ENCODE peak calls at places on chromosome 14, in four cellular contexts. One of them, this sample, is unnamed.

GRCh38 chr14:26765768-26766550 is 168.1 kb upstream of the NOVA1 start:
- DNase-seq in activated CD8-positive, alpha-beta memory T cell treated with anti-CD3 and anti-CD28 coated beads for 48 hours: no peak
- DNase-seq in activated CD4-positive, alpha-beta T cell treated with anti-CD3 and anti-CD28 coated beads for 1 hour: no peak
- DNase-seq in astrocyte of the cerebellum: peak
- DNase-seq in this sample: no peak

GRCh38 chr14:61076531-61076930 is 95.5 kb downstream of the SLC38A6 start:
- DNase-seq in activated CD8-positive, alpha-beta memory T cell treated with anti-CD3 and anti-CD28 coated beads for 48 hours: no peak
- DNase-seq in activated CD4-positive, alpha-beta T cell treated with anti-CD3 and anti-CD28 coated beads for 1 hour: no peak
- DNase-seq in astrocyte of the cerebellum: no peak
- DNase-seq in this sample: no peak

GRCh38 chr14:58362798-58363412 is 32.8 kb upstream of the TOMM20L start:
- DNase-seq in activated CD8-positive, alpha-beta memory T cell treated with anti-CD3 and anti-CD28 coated beads for 48 hours: no peak
- DNase-seq in activated CD4-positive, alpha-beta T cell treated with anti-CD3 and anti-CD28 coated beads for 1 hour: no peak
- DNase-seq in astrocyte of the cerebellum: peak
- DNase-seq in this sample: no peak

GRCh38 chr14:101781240-101782061 is 19.9 kb downstream of the PPP2R5C start:
- DNase-seq in activated CD8-positive, alpha-beta memory T cell treated with anti-CD3 and anti-CD28 coated beads for 48 hours: peak
- DNase-seq in activated CD4-positive, alpha-beta T cell treated with anti-CD3 and anti-CD28 coated beads for 1 hour: no peak
- DNase-seq in astrocyte of the cerebellum: no peak
- DNase-seq in this sample: no peak

GRCh38 chr14:68583527-68584275 is 209.2 kb downstream of the ZFP36L1 start:
- DNase-seq in activated CD8-positive, alpha-beta memory T cell treated with anti-CD3 and anti-CD28 coated beads for 48 hours: no peak
- DNase-seq in activated CD4-positive, alpha-beta T cell treated with anti-CD3 and anti-CD28 coated beads for 1 hour: no peak
- DNase-seq in astrocyte of the cerebellum: no peak
- DNase-seq in this sample: no peak

GRCh38 chr14:104081951-104082464 is 3.5 kb upstream of the ASPG start:
- DNase-seq in activated CD8-positive, alpha-beta memory T cell treated with anti-CD3 and anti-CD28 coated beads for 48 hours: no peak
- DNase-seq in activated CD4-positive, alpha-beta T cell treated with anti-CD3 and anti-CD28 coated beads for 1 hour: no peak
- DNase-seq in astrocyte of the cerebellum: no peak
- DNase-seq in this sample: no peak

GRCh38 chr14:81311816-81312215 is 88.3 kb downstream of the STON2 start:
- DNase-seq in activated CD8-positive, alpha-beta memory T cell treated with anti-CD3 and anti-CD28 coated beads for 48 hours: no peak
- DNase-seq in activated CD4-positive, alpha-beta T cell treated with anti-CD3 and anti-CD28 coated beads for 1 hour: no peak
- DNase-seq in astrocyte of the cerebellum: no peak
- DNase-seq in this sample: no peak

GRCh38 chr14:100263141-100263540 is 24.2 kb downstream of the YY1 start:
- DNase-seq in activated CD8-positive, alpha-beta memory T cell treated with anti-CD3 and anti-CD28 coated beads for 48 hours: no peak
- DNase-seq in activated CD4-positive, alpha-beta T cell treated with anti-CD3 and anti-CD28 coated beads for 1 hour: no peak
- DNase-seq in astrocyte of the cerebellum: no peak
- DNase-seq in this sample: no peak

GRCh38 chr14:66575014-66575413 is 67.1 kb downstream of the GPHN start:
- DNase-seq in activated CD8-positive, alpha-beta memory T cell treated with anti-CD3 and anti-CD28 coated beads for 48 hours: no peak
- DNase-seq in activated CD4-positive, alpha-beta T cell treated with anti-CD3 and anti-CD28 coated beads for 1 hour: no peak
- DNase-seq in astrocyte of the cerebellum: no peak
- DNase-seq in this sample: no peak

GRCh38 chr14:69632154-69632553 is 20.8 kb downstream of the SUSD6 start:
- DNase-seq in activated CD8-positive, alpha-beta memory T cell treated with anti-CD3 and anti-CD28 coated beads for 48 hours: no peak
- DNase-seq in activated CD4-positive, alpha-beta T cell treated with anti-CD3 and anti-CD28 coated beads for 1 hour: no peak
- DNase-seq in astrocyte of the cerebellum: no peak
- DNase-seq in this sample: no peak

GRCh38 chr14:47009615-47010014 is 358.0 kb upstream of the RPL10L start:
- DNase-seq in activated CD8-positive, alpha-beta memory T cell treated with anti-CD3 and anti-CD28 coated beads for 48 hours: no peak
- DNase-seq in activated CD4-positive, alpha-beta T cell treated with anti-CD3 and anti-CD28 coated beads for 1 hour: no peak
- DNase-seq in astrocyte of the cerebellum: no peak
- DNase-seq in this sample: no peak

GRCh38 chr14:36194645-36195044 is 18.1 kb upstream of the PTCSC3 start:
- DNase-seq in activated CD8-positive, alpha-beta memory T cell treated with anti-CD3 and anti-CD28 coated beads for 48 hours: no peak
- DNase-seq in activated CD4-positive, alpha-beta T cell treated with anti-CD3 and anti-CD28 coated beads for 1 hour: no peak
- DNase-seq in astrocyte of the cerebellum: no peak
- DNase-seq in this sample: peak